ENCODE peak calls at places on chromosomes 3 and 15, in four cellular contexts. R is gastrocnemius medialis, D is thyroid gland, I is transverse colon. A is an unnamed sample. For H3K4me1, the result is how much of the 10 kb centered on the place peaks cover.

GRCh38 chr15:38070778-38071177 is 136.3 kb downstream of the TMCO5A start:
- DNase-seq in R (no peak), D (no peak), I (no peak), A (no peak)

GRCh38 chr3:172115787-172116186 is 76.4 kb downstream of the FNDC3B start:
- DNase-seq in R (no peak), D (no peak), I (no peak), A (no peak)

GRCh38 chr3:27165348-27165747 is 203.8 kb downstream of the NEK10 start:
- DNase-seq in R (no peak), D (no peak), I (no peak), A (no peak)

GRCh38 chr3:126034481-126035361 is 49.2 kb downstream of the SLC41A3 start:
- DNase-seq in R (no peak), D (no peak), I (no peak), A (no peak)

GRCh38 chr3:8201011-8201410 is 300.6 kb upstream of the LMCD1 start:
- DNase-seq in R (no peak), D (no peak), I (no peak), A (no peak)

GRCh38 chr15:65431731-65432130 is 9.0 kb upstream of the IGDCC4 start:
- DNase-seq in R (no peak), D (no peak), I (no peak), A (no peak)

GRCh38 chr3:51777985-51778384 is 1.1 kb downstream of the IQCF6 start:
- DNase-seq in R (no peak), D (peak), I (no peak), A (peak)

GRCh38 chr3:42306499-42306898 is 40.5 kb upstream of the CCK start:
- DNase-seq in R (no peak), D (no peak), I (no peak), A (no peak)

GRCh38 chr15:80893777-80894176 is 95.8 kb downstream of the MESD start:
- DNase-seq in R (no peak), D (no peak), I (no peak), A (no peak)

GRCh38 chr15:71588746-71589145 is 221.6 kb upstream of the NR2E3 start:
- DNase-seq in R (no peak), D (no peak), I (no peak), A (no peak)

GRCh38 chr3:172040078-172040975 is 949 bp downstream of the FNDC3B start:
- DNase-seq in R (peak), D (peak), I (peak), A (peak)

GRCh38 chr3:177190701-177191100 is 6.6 kb downstream of the TBL1XR1 start:
- DNase-seq in R (no peak), D (no peak), I (no peak), A (no peak)

GRCh38 chr15:47027322-47027946 is 689.9 kb upstream of the SEMA6D start:
- DNase-seq in R (no peak), D (no peak), I (no peak), A (no peak)

GRCh38 chr3:101146946-101147345 is 153.7 kb upstream of the ABI3BP start:
- DNase-seq in R (no peak), D (no peak), I (no peak), A (no peak)

GRCh38 chr15:66269326-66270090 is 16.0 kb upstream of the MEGF11 start:
- DNase-seq in R (no peak), D (no peak), I (peak), A (no peak)

DNA sequence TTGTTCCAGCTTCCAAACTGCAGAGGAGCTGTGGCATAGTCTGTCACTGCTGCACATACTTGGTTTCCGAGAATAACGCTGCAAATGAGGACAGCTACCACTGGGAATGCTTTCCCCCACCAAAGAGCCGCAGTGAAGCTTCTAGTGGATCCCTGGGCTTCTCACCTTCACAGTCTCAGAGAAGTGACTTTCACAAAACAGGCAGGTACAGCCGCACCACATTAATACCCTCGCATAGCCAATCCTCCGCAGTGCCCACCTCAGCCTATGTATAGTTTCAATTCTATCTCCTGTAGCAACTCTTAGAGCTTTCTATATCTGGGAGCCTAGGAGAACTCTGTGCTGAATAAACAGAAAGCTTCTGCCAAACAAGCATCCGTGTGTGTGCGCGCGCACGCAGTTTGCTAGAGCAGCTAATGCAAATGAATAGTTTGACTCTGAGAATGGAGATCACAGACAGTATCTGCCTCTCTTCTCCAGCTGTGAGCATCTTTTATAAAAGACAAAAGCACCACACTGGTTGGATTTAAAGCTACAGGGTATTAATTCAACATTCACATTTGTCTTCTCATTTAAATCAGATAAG is 81.9 kb upstream of the PLXND1 start:
- DNase-seq in R (peak), D (peak), I (peak), A (peak)
- H3K4me3 ChIP-seq in R (peak), D (peak), I (no peak), A (peak)

DNA sequence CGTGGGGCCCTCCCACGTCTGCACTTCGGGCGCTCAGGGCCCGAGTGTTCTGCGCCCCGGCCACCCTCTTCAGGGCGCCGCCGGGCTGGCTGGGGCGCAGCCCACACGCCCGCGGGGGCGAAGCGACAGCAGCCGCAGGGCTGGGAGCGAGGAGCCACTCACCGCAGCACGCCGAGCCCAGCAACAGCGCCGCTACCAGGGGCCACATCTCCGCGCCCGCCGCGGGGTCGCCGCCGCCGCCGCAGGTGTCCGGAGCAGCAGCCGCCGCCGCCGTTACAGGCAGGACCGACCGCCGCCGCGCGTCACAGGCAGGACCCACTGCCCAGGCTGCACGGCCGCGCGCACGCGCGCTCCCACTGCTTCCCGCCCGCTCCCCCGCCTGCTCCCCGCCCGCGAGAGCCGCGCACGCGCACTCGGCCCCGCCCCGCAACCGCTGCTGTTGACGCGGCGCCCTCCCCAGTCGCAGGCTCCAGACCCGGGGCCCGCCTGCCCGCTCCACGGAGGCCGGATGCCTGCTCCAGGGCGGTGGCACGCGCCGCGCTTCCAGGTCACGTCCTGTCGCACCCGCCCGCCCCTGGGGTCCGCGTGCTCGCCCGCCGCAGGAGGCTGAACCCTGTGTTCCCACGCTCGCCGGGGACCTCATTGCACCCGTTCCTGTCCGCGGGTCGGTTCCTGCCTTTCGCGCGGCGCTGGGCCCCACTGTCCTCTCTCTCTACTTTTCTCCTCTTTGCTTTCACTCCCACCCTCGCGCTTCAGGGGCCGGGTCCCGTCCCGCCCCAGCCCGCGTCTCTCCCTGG is at the start of gene CD47:
- DNase-seq in R (peak), D (peak), I (peak), A (peak)
- TF ChIP-seq POLR2A in R (peak), D (peak), I (peak), A (peak)

DNA sequence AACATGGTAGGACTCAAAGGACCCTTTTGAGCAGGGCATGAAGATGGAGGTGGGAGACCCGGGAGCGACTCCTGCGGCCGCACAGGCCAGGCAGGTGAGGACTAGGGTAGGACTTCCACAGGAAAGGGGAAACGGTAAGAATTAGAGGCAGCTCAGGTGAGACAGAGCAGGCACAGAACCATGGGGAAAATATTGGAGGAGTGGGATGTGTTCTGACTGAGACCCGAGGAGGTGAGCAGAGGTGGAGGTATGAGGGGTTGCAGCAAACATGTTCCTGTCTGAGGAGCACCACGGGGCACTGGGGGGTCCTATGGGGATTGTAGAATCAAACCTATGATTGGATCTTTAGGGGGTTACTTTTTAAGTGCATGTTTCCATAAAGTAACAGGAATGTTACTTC is 1.4 kb upstream of the ISG20 start:
- DNase-seq in R (no peak), D (no peak), I (no peak), A (no peak)
- H3K4me1 ChIP-seq in R (under half), D (under half), I (under half), A (under half)

GRCh38 chr3:184603156-184604030 is 41.8 kb downstream of the EPHB3 start:
- DNase-seq in R (no peak), D (no peak), I (no peak), A (peak)
- H3K4me3 ChIP-seq in R (peak), D (no peak), I (no peak), A (no peak)

A was measured in heart left ventricle.